ENCODE peak calls at places on chromosomes 11 and 22, in nine cellular contexts. One of them, this sample, is unnamed.

GRCh38 chr11:119181677-119182412 is 3.4 kb upstream of the NHERF4 start:
- DNase-seq in DND-41: no peak
- DNase-seq in heart left ventricle: no peak
- DNase-seq in epithelial cell of esophagus: no peak
- DNase-seq in activated naive CD8-positive, alpha-beta T cell treated with anti-CD3 and anti-CD28 coated beads, Interleukin-2, amount 50 U/mL, for 24 hours: no peak
- DNase-seq in naive thymus-derived CD4-positive, alpha-beta T cell: no peak
- DNase-seq in iPS-NIHi11: no peak
- DNase-seq in stimulated activated CD4-positive, alpha-beta T cell treated with anti-CD3 and anti-CD28 coated beads, Interleukin-12 subunit alpha, Interleukin-12 subunit beta, amount 100 ng/mL, for 48 hours: no peak
- DNase-seq in activated CD8-positive, alpha-beta T cell treated with anti-CD3 and anti-CD28 coated beads for 36 hours: no peak
- DNase-seq in this sample: no peak

GRCh38 chr11:94814238-94814976 is 46.3 kb downstream of the AMOTL1 start:
- DNase-seq in DND-41: no peak
- DNase-seq in heart left ventricle: peak
- DNase-seq in epithelial cell of esophagus: no peak
- DNase-seq in activated naive CD8-positive, alpha-beta T cell treated with anti-CD3 and anti-CD28 coated beads, Interleukin-2, amount 50 U/mL, for 24 hours: no peak
- DNase-seq in naive thymus-derived CD4-positive, alpha-beta T cell: no peak
- DNase-seq in iPS-NIHi11: no peak
- DNase-seq in stimulated activated CD4-positive, alpha-beta T cell treated with anti-CD3 and anti-CD28 coated beads, Interleukin-12 subunit alpha, Interleukin-12 subunit beta, amount 100 ng/mL, for 48 hours: no peak
- DNase-seq in activated CD8-positive, alpha-beta T cell treated with anti-CD3 and anti-CD28 coated beads for 36 hours: no peak
- DNase-seq in this sample: no peak

GRCh38 chr22:42932197-42932519 is 75.1 kb upstream of the ARFGAP3 start:
- DNase-seq in DND-41: no peak
- DNase-seq in heart left ventricle: no peak
- DNase-seq in epithelial cell of esophagus: no peak
- DNase-seq in activated naive CD8-positive, alpha-beta T cell treated with anti-CD3 and anti-CD28 coated beads, Interleukin-2, amount 50 U/mL, for 24 hours: no peak
- DNase-seq in naive thymus-derived CD4-positive, alpha-beta T cell: no peak
- DNase-seq in iPS-NIHi11: no peak
- DNase-seq in stimulated activated CD4-positive, alpha-beta T cell treated with anti-CD3 and anti-CD28 coated beads, Interleukin-12 subunit alpha, Interleukin-12 subunit beta, amount 100 ng/mL, for 48 hours: no peak
- DNase-seq in activated CD8-positive, alpha-beta T cell treated with anti-CD3 and anti-CD28 coated beads for 36 hours: no peak
- DNase-seq in this sample: no peak

GRCh38 chr11:126874276-126874675 is 126.3 kb downstream of the KIRREL3 start:
- DNase-seq in DND-41: no peak
- DNase-seq in heart left ventricle: no peak
- DNase-seq in epithelial cell of esophagus: no peak
- DNase-seq in activated naive CD8-positive, alpha-beta T cell treated with anti-CD3 and anti-CD28 coated beads, Interleukin-2, amount 50 U/mL, for 24 hours: no peak
- DNase-seq in naive thymus-derived CD4-positive, alpha-beta T cell: no peak
- DNase-seq in iPS-NIHi11: no peak
- DNase-seq in stimulated activated CD4-positive, alpha-beta T cell treated with anti-CD3 and anti-CD28 coated beads, Interleukin-12 subunit alpha, Interleukin-12 subunit beta, amount 100 ng/mL, for 48 hours: no peak
- DNase-seq in activated CD8-positive, alpha-beta T cell treated with anti-CD3 and anti-CD28 coated beads for 36 hours: no peak
- DNase-seq in this sample: no peak

GRCh38 chr11:112610494-112610893 is 349.8 kb upstream of the PLET1 start:
- DNase-seq in DND-41: no peak
- DNase-seq in heart left ventricle: no peak
- DNase-seq in epithelial cell of esophagus: no peak
- DNase-seq in activated naive CD8-positive, alpha-beta T cell treated with anti-CD3 and anti-CD28 coated beads, Interleukin-2, amount 50 U/mL, for 24 hours: no peak
- DNase-seq in naive thymus-derived CD4-positive, alpha-beta T cell: no peak
- DNase-seq in iPS-NIHi11: no peak
- DNase-seq in stimulated activated CD4-positive, alpha-beta T cell treated with anti-CD3 and anti-CD28 coated beads, Interleukin-12 subunit alpha, Interleukin-12 subunit beta, amount 100 ng/mL, for 48 hours: no peak
- DNase-seq in activated CD8-positive, alpha-beta T cell treated with anti-CD3 and anti-CD28 coated beads for 36 hours: no peak
- DNase-seq in this sample: no peak

GRCh38 chr11:43548921-43549320 is 131.6 kb upstream of the HSD17B12 start:
- DNase-seq in DND-41: no peak
- DNase-seq in heart left ventricle: no peak
- DNase-seq in epithelial cell of esophagus: no peak
- DNase-seq in activated naive CD8-positive, alpha-beta T cell treated with anti-CD3 and anti-CD28 coated beads, Interleukin-2, amount 50 U/mL, for 24 hours: no peak
- DNase-seq in naive thymus-derived CD4-positive, alpha-beta T cell: no peak
- DNase-seq in iPS-NIHi11: no peak
- DNase-seq in stimulated activated CD4-positive, alpha-beta T cell treated with anti-CD3 and anti-CD28 coated beads, Interleukin-12 subunit alpha, Interleukin-12 subunit beta, amount 100 ng/mL, for 48 hours: no peak
- DNase-seq in activated CD8-positive, alpha-beta T cell treated with anti-CD3 and anti-CD28 coated beads for 36 hours: no peak
- DNase-seq in this sample: no peak

GRCh38 chr11:64687641-64688533 is 35.1 kb downstream of the NRXN2 start:
- DNase-seq in DND-41: no peak
- DNase-seq in heart left ventricle: no peak
- DNase-seq in epithelial cell of esophagus: no peak
- DNase-seq in activated naive CD8-positive, alpha-beta T cell treated with anti-CD3 and anti-CD28 coated beads, Interleukin-2, amount 50 U/mL, for 24 hours: no peak
- DNase-seq in naive thymus-derived CD4-positive, alpha-beta T cell: no peak
- DNase-seq in iPS-NIHi11: no peak
- DNase-seq in stimulated activated CD4-positive, alpha-beta T cell treated with anti-CD3 and anti-CD28 coated beads, Interleukin-12 subunit alpha, Interleukin-12 subunit beta, amount 100 ng/mL, for 48 hours: no peak
- DNase-seq in activated CD8-positive, alpha-beta T cell treated with anti-CD3 and anti-CD28 coated beads for 36 hours: no peak
- DNase-seq in this sample: no peak

GRCh38 chr11:45886816-45887520 is 1.5 kb downstream of the MAPK8IP1 start:
- DNase-seq in DND-41: no peak
- DNase-seq in heart left ventricle: no peak
- DNase-seq in epithelial cell of esophagus: no peak
- DNase-seq in activated naive CD8-positive, alpha-beta T cell treated with anti-CD3 and anti-CD28 coated beads, Interleukin-2, amount 50 U/mL, for 24 hours: no peak
- DNase-seq in naive thymus-derived CD4-positive, alpha-beta T cell: no peak
- DNase-seq in iPS-NIHi11: no peak
- DNase-seq in stimulated activated CD4-positive, alpha-beta T cell treated with anti-CD3 and anti-CD28 coated beads, Interleukin-12 subunit alpha, Interleukin-12 subunit beta, amount 100 ng/mL, for 48 hours: no peak
- DNase-seq in activated CD8-positive, alpha-beta T cell treated with anti-CD3 and anti-CD28 coated beads for 36 hours: no peak
- DNase-seq in this sample: no peak

GRCh38 chr11:120744016-120744994 is 232.8 kb downstream of the GRIK4 start:
- DNase-seq in DND-41: no peak
- DNase-seq in heart left ventricle: no peak
- DNase-seq in epithelial cell of esophagus: no peak
- DNase-seq in activated naive CD8-positive, alpha-beta T cell treated with anti-CD3 and anti-CD28 coated beads, Interleukin-2, amount 50 U/mL, for 24 hours: no peak
- DNase-seq in naive thymus-derived CD4-positive, alpha-beta T cell: no peak
- DNase-seq in iPS-NIHi11: no peak
- DNase-seq in stimulated activated CD4-positive, alpha-beta T cell treated with anti-CD3 and anti-CD28 coated beads, Interleukin-12 subunit alpha, Interleukin-12 subunit beta, amount 100 ng/mL, for 48 hours: no peak
- DNase-seq in activated CD8-positive, alpha-beta T cell treated with anti-CD3 and anti-CD28 coated beads for 36 hours: no peak
- DNase-seq in this sample: no peak

GRCh38 chr11:20114588-20114987 is 45.7 kb downstream of the DBX1 start:
- DNase-seq in DND-41: no peak
- DNase-seq in heart left ventricle: no peak
- DNase-seq in epithelial cell of esophagus: no peak
- DNase-seq in activated naive CD8-positive, alpha-beta T cell treated with anti-CD3 and anti-CD28 coated beads, Interleukin-2, amount 50 U/mL, for 24 hours: no peak
- DNase-seq in naive thymus-derived CD4-positive, alpha-beta T cell: no peak
- DNase-seq in iPS-NIHi11: no peak
- DNase-seq in stimulated activated CD4-positive, alpha-beta T cell treated with anti-CD3 and anti-CD28 coated beads, Interleukin-12 subunit alpha, Interleukin-12 subunit beta, amount 100 ng/mL, for 48 hours: no peak
- DNase-seq in activated CD8-positive, alpha-beta T cell treated with anti-CD3 and anti-CD28 coated beads for 36 hours: no peak
- DNase-seq in this sample: no peak

GRCh38 chr22:24810043-24810749 is 4.2 kb downstream of the SGSM1 start:
- DNase-seq in DND-41: no peak
- DNase-seq in heart left ventricle: no peak
- DNase-seq in epithelial cell of esophagus: no peak
- DNase-seq in activated naive CD8-positive, alpha-beta T cell treated with anti-CD3 and anti-CD28 coated beads, Interleukin-2, amount 50 U/mL, for 24 hours: no peak
- DNase-seq in naive thymus-derived CD4-positive, alpha-beta T cell: no peak
- DNase-seq in iPS-NIHi11: peak
- DNase-seq in stimulated activated CD4-positive, alpha-beta T cell treated with anti-CD3 and anti-CD28 coated beads, Interleukin-12 subunit alpha, Interleukin-12 subunit beta, amount 100 ng/mL, for 48 hours: no peak
- DNase-seq in activated CD8-positive, alpha-beta T cell treated with anti-CD3 and anti-CD28 coated beads for 36 hours: no peak
- DNase-seq in this sample: peak

GRCh38 chr22:26461188-26461810 is 22.3 kb downstream of the HPS4 start:
- DNase-seq in DND-41: peak
- DNase-seq in heart left ventricle: peak
- DNase-seq in epithelial cell of esophagus: peak
- DNase-seq in activated naive CD8-positive, alpha-beta T cell treated with anti-CD3 and anti-CD28 coated beads, Interleukin-2, amount 50 U/mL, for 24 hours: peak
- DNase-seq in naive thymus-derived CD4-positive, alpha-beta T cell: no peak
- DNase-seq in iPS-NIHi11: peak
- DNase-seq in stimulated activated CD4-positive, alpha-beta T cell treated with anti-CD3 and anti-CD28 coated beads, Interleukin-12 subunit alpha, Interleukin-12 subunit beta, amount 100 ng/mL, for 48 hours: no peak
- DNase-seq in activated CD8-positive, alpha-beta T cell treated with anti-CD3 and anti-CD28 coated beads for 36 hours: peak
- DNase-seq in this sample: peak

GRCh38 chr11:107898270-107898669 is 30.0 kb upstream of the RAB39A start:
- DNase-seq in DND-41: no peak
- DNase-seq in heart left ventricle: no peak
- DNase-seq in epithelial cell of esophagus: peak
- DNase-seq in activated naive CD8-positive, alpha-beta T cell treated with anti-CD3 and anti-CD28 coated beads, Interleukin-2, amount 50 U/mL, for 24 hours: no peak
- DNase-seq in naive thymus-derived CD4-positive, alpha-beta T cell: no peak
- DNase-seq in iPS-NIHi11: peak
- DNase-seq in stimulated activated CD4-positive, alpha-beta T cell treated with anti-CD3 and anti-CD28 coated beads, Interleukin-12 subunit alpha, Interleukin-12 subunit beta, amount 100 ng/mL, for 48 hours: no peak
- DNase-seq in activated CD8-positive, alpha-beta T cell treated with anti-CD3 and anti-CD28 coated beads for 36 hours: no peak
- DNase-seq in this sample: peak

GRCh38 chr22:46360097-46360496 is 24.6 kb downstream of the TRMU start:
- DNase-seq in DND-41: no peak
- DNase-seq in heart left ventricle: no peak
- DNase-seq in epithelial cell of esophagus: no peak
- DNase-seq in activated naive CD8-positive, alpha-beta T cell treated with anti-CD3 and anti-CD28 coated beads, Interleukin-2, amount 50 U/mL, for 24 hours: no peak
- DNase-seq in naive thymus-derived CD4-positive, alpha-beta T cell: no peak
- DNase-seq in iPS-NIHi11: no peak
- DNase-seq in stimulated activated CD4-positive, alpha-beta T cell treated with anti-CD3 and anti-CD28 coated beads, Interleukin-12 subunit alpha, Interleukin-12 subunit beta, amount 100 ng/mL, for 48 hours: no peak
- DNase-seq in activated CD8-positive, alpha-beta T cell treated with anti-CD3 and anti-CD28 coated beads for 36 hours: no peak
- DNase-seq in this sample: no peak

GRCh38 chr11:114162719-114163123 is 103.2 kb downstream of the ZBTB16 start:
- DNase-seq in DND-41: no peak
- DNase-seq in heart left ventricle: peak
- DNase-seq in epithelial cell of esophagus: peak
- DNase-seq in activated naive CD8-positive, alpha-beta T cell treated with anti-CD3 and anti-CD28 coated beads, Interleukin-2, amount 50 U/mL, for 24 hours: no peak
- DNase-seq in naive thymus-derived CD4-positive, alpha-beta T cell: no peak
- DNase-seq in iPS-NIHi11: no peak
- DNase-seq in stimulated activated CD4-positive, alpha-beta T cell treated with anti-CD3 and anti-CD28 coated beads, Interleukin-12 subunit alpha, Interleukin-12 subunit beta, amount 100 ng/mL, for 48 hours: no peak
- DNase-seq in activated CD8-positive, alpha-beta T cell treated with anti-CD3 and anti-CD28 coated beads for 36 hours: no peak
- DNase-seq in this sample: no peak

GRCh38 chr11:115409691-115410220 is 94.5 kb downstream of the CADM1 start:
- DNase-seq in DND-41: no peak
- DNase-seq in heart left ventricle: no peak
- DNase-seq in epithelial cell of esophagus: no peak
- DNase-seq in activated naive CD8-positive, alpha-beta T cell treated with anti-CD3 and anti-CD28 coated beads, Interleukin-2, amount 50 U/mL, for 24 hours: no peak
- DNase-seq in naive thymus-derived CD4-positive, alpha-beta T cell: no peak
- DNase-seq in iPS-NIHi11: no peak
- DNase-seq in stimulated activated CD4-positive, alpha-beta T cell treated with anti-CD3 and anti-CD28 coated beads, Interleukin-12 subunit alpha, Interleukin-12 subunit beta, amount 100 ng/mL, for 48 hours: no peak
- DNase-seq in activated CD8-positive, alpha-beta T cell treated with anti-CD3 and anti-CD28 coated beads for 36 hours: no peak
- DNase-seq in this sample: no peak

GRCh38 chr11:28401446-28401845 is 293.3 kb downstream of the METTL15 start:
- DNase-seq in DND-41: no peak
- DNase-seq in heart left ventricle: no peak
- DNase-seq in epithelial cell of esophagus: no peak
- DNase-seq in activated naive CD8-positive, alpha-beta T cell treated with anti-CD3 and anti-CD28 coated beads, Interleukin-2, amount 50 U/mL, for 24 hours: no peak
- DNase-seq in naive thymus-derived CD4-positive, alpha-beta T cell: no peak
- DNase-seq in iPS-NIHi11: no peak
- DNase-seq in stimulated activated CD4-positive, alpha-beta T cell treated with anti-CD3 and anti-CD28 coated beads, Interleukin-12 subunit alpha, Interleukin-12 subunit beta, amount 100 ng/mL, for 48 hours: no peak
- DNase-seq in activated CD8-positive, alpha-beta T cell treated with anti-CD3 and anti-CD28 coated beads for 36 hours: no peak
- DNase-seq in this sample: no peak

GRCh38 chr11:64088159-64089026 is 52.7 kb downstream of the FLRT1 start:
- DNase-seq in DND-41: peak
- DNase-seq in heart left ventricle: no peak
- DNase-seq in epithelial cell of esophagus: peak
- DNase-seq in activated naive CD8-positive, alpha-beta T cell treated with anti-CD3 and anti-CD28 coated beads, Interleukin-2, amount 50 U/mL, for 24 hours: no peak
- DNase-seq in naive thymus-derived CD4-positive, alpha-beta T cell: no peak
- DNase-seq in iPS-NIHi11: peak
- DNase-seq in stimulated activated CD4-positive, alpha-beta T cell treated with anti-CD3 and anti-CD28 coated beads, Interleukin-12 subunit alpha, Interleukin-12 subunit beta, amount 100 ng/mL, for 48 hours: no peak
- DNase-seq in activated CD8-positive, alpha-beta T cell treated with anti-CD3 and anti-CD28 coated beads for 36 hours: no peak
- DNase-seq in this sample: peak

GRCh38 chr11:123976770-123977560 is 616 bp downstream of the OR10S1 start:
- DNase-seq in DND-41: no peak
- DNase-seq in heart left ventricle: no peak
- DNase-seq in epithelial cell of esophagus: no peak
- DNase-seq in activated naive CD8-positive, alpha-beta T cell treated with anti-CD3 and anti-CD28 coated beads, Interleukin-2, amount 50 U/mL, for 24 hours: no peak
- DNase-seq in naive thymus-derived CD4-positive, alpha-beta T cell: no peak
- DNase-seq in iPS-NIHi11: no peak
- DNase-seq in stimulated activated CD4-positive, alpha-beta T cell treated with anti-CD3 and anti-CD28 coated beads, Interleukin-12 subunit alpha, Interleukin-12 subunit beta, amount 100 ng/mL, for 48 hours: no peak
- DNase-seq in activated CD8-positive, alpha-beta T cell treated with anti-CD3 and anti-CD28 coated beads for 36 hours: no peak
- DNase-seq in this sample: no peak

GRCh38 chr11:86374586-86374985 is at the start of gene CCDC81:
- DNase-seq in DND-41: no peak
- DNase-seq in heart left ventricle: peak
- DNase-seq in epithelial cell of esophagus: no peak
- DNase-seq in activated naive CD8-positive, alpha-beta T cell treated with anti-CD3 and anti-CD28 coated beads, Interleukin-2, amount 50 U/mL, for 24 hours: no peak
- DNase-seq in naive thymus-derived CD4-positive, alpha-beta T cell: no peak
- DNase-seq in iPS-NIHi11: peak
- DNase-seq in stimulated activated CD4-positive, alpha-beta T cell treated with anti-CD3 and anti-CD28 coated beads, Interleukin-12 subunit alpha, Interleukin-12 subunit beta, amount 100 ng/mL, for 48 hours: no peak
- DNase-seq in activated CD8-positive, alpha-beta T cell treated with anti-CD3 and anti-CD28 coated beads for 36 hours: no peak
- DNase-seq in this sample: peak

GRCh38 chr22:42171417-42171816 is 40.8 kb upstream of the CYP2D6 start:
- DNase-seq in DND-41: no peak
- DNase-seq in heart left ventricle: no peak
- DNase-seq in epithelial cell of esophagus: no peak
- DNase-seq in activated naive CD8-positive, alpha-beta T cell treated with anti-CD3 and anti-CD28 coated beads, Interleukin-2, amount 50 U/mL, for 24 hours: no peak
- DNase-seq in naive thymus-derived CD4-positive, alpha-beta T cell: no peak
- DNase-seq in iPS-NIHi11: no peak
- DNase-seq in stimulated activated CD4-positive, alpha-beta T cell treated with anti-CD3 and anti-CD28 coated beads, Interleukin-12 subunit alpha, Interleukin-12 subunit beta, amount 100 ng/mL, for 48 hours: no peak
- DNase-seq in activated CD8-positive, alpha-beta T cell treated with anti-CD3 and anti-CD28 coated beads for 36 hours: no peak
- DNase-seq in this sample: peak

GRCh38 chr11:95793111-95793510 is 2.8 kb downstream of the CEP57 start:
- DNase-seq in DND-41: no peak
- DNase-seq in heart left ventricle: no peak
- DNase-seq in epithelial cell of esophagus: no peak
- DNase-seq in activated naive CD8-positive, alpha-beta T cell treated with anti-CD3 and anti-CD28 coated beads, Interleukin-2, amount 50 U/mL, for 24 hours: no peak
- DNase-seq in naive thymus-derived CD4-positive, alpha-beta T cell: no peak
- DNase-seq in iPS-NIHi11: no peak
- DNase-seq in stimulated activated CD4-positive, alpha-beta T cell treated with anti-CD3 and anti-CD28 coated beads, Interleukin-12 subunit alpha, Interleukin-12 subunit beta, amount 100 ng/mL, for 48 hours: no peak
- DNase-seq in activated CD8-positive, alpha-beta T cell treated with anti-CD3 and anti-CD28 coated beads for 36 hours: no peak
- DNase-seq in this sample: no peak

GRCh38 chr22:20904980-20905355 is 12.2 kb upstream of the CRKL start:
- DNase-seq in DND-41: no peak
- DNase-seq in heart left ventricle: no peak
- DNase-seq in epithelial cell of esophagus: peak
- DNase-seq in activated naive CD8-positive, alpha-beta T cell treated with anti-CD3 and anti-CD28 coated beads, Interleukin-2, amount 50 U/mL, for 24 hours: no peak
- DNase-seq in naive thymus-derived CD4-positive, alpha-beta T cell: no peak
- DNase-seq in iPS-NIHi11: no peak
- DNase-seq in stimulated activated CD4-positive, alpha-beta T cell treated with anti-CD3 and anti-CD28 coated beads, Interleukin-12 subunit alpha, Interleukin-12 subunit beta, amount 100 ng/mL, for 48 hours: no peak
- DNase-seq in activated CD8-positive, alpha-beta T cell treated with anti-CD3 and anti-CD28 coated beads for 36 hours: no peak
- DNase-seq in this sample: no peak

GRCh38 chr11:69721745-69722144 is 17.9 kb upstream of the FGF19 start:
- DNase-seq in DND-41: no peak
- DNase-seq in heart left ventricle: no peak
- DNase-seq in epithelial cell of esophagus: no peak
- DNase-seq in activated naive CD8-positive, alpha-beta T cell treated with anti-CD3 and anti-CD28 coated beads, Interleukin-2, amount 50 U/mL, for 24 hours: no peak
- DNase-seq in naive thymus-derived CD4-positive, alpha-beta T cell: no peak
- DNase-seq in iPS-NIHi11: peak
- DNase-seq in stimulated activated CD4-positive, alpha-beta T cell treated with anti-CD3 and anti-CD28 coated beads, Interleukin-12 subunit alpha, Interleukin-12 subunit beta, amount 100 ng/mL, for 48 hours: no peak
- DNase-seq in activated CD8-positive, alpha-beta T cell treated with anti-CD3 and anti-CD28 coated beads for 36 hours: peak
- DNase-seq in this sample: no peak

GRCh38 chr11:130050272-130050671 is 19.4 kb upstream of the APLP2 start:
- DNase-seq in DND-41: no peak
- DNase-seq in heart left ventricle: no peak
- DNase-seq in epithelial cell of esophagus: no peak
- DNase-seq in activated naive CD8-positive, alpha-beta T cell treated with anti-CD3 and anti-CD28 coated beads, Interleukin-2, amount 50 U/mL, for 24 hours: no peak
- DNase-seq in naive thymus-derived CD4-positive, alpha-beta T cell: no peak
- DNase-seq in iPS-NIHi11: no peak
- DNase-seq in stimulated activated CD4-positive, alpha-beta T cell treated with anti-CD3 and anti-CD28 coated beads, Interleukin-12 subunit alpha, Interleukin-12 subunit beta, amount 100 ng/mL, for 48 hours: no peak
- DNase-seq in activated CD8-positive, alpha-beta T cell treated with anti-CD3 and anti-CD28 coated beads for 36 hours: no peak
- DNase-seq in this sample: peak

GRCh38 chr11:11218287-11218986 is 134.6 kb downstream of the CSNK2A3 start:
- DNase-seq in DND-41: no peak
- DNase-seq in heart left ventricle: peak
- DNase-seq in epithelial cell of esophagus: no peak
- DNase-seq in activated naive CD8-positive, alpha-beta T cell treated with anti-CD3 and anti-CD28 coated beads, Interleukin-2, amount 50 U/mL, for 24 hours: no peak
- DNase-seq in naive thymus-derived CD4-positive, alpha-beta T cell: no peak
- DNase-seq in iPS-NIHi11: peak
- DNase-seq in stimulated activated CD4-positive, alpha-beta T cell treated with anti-CD3 and anti-CD28 coated beads, Interleukin-12 subunit alpha, Interleukin-12 subunit beta, amount 100 ng/mL, for 48 hours: no peak
- DNase-seq in activated CD8-positive, alpha-beta T cell treated with anti-CD3 and anti-CD28 coated beads for 36 hours: no peak
- DNase-seq in this sample: no peak

GRCh38 chr22:26673485-26673884 is 16.1 kb downstream of the MIAT start:
- DNase-seq in DND-41: no peak
- DNase-seq in heart left ventricle: no peak
- DNase-seq in epithelial cell of esophagus: peak
- DNase-seq in activated naive CD8-positive, alpha-beta T cell treated with anti-CD3 and anti-CD28 coated beads, Interleukin-2, amount 50 U/mL, for 24 hours: peak
- DNase-seq in naive thymus-derived CD4-positive, alpha-beta T cell: peak
- DNase-seq in iPS-NIHi11: no peak
- DNase-seq in stimulated activated CD4-positive, alpha-beta T cell treated with anti-CD3 and anti-CD28 coated beads, Interleukin-12 subunit alpha, Interleukin-12 subunit beta, amount 100 ng/mL, for 48 hours: no peak
- DNase-seq in activated CD8-positive, alpha-beta T cell treated with anti-CD3 and anti-CD28 coated beads for 36 hours: peak
- DNase-seq in this sample: no peak

GRCh38 chr22:20398420-20398819 is 4.5 kb downstream of the ZNF74 start:
- DNase-seq in DND-41: no peak
- DNase-seq in heart left ventricle: no peak
- DNase-seq in epithelial cell of esophagus: no peak
- DNase-seq in activated naive CD8-positive, alpha-beta T cell treated with anti-CD3 and anti-CD28 coated beads, Interleukin-2, amount 50 U/mL, for 24 hours: no peak
- DNase-seq in naive thymus-derived CD4-positive, alpha-beta T cell: no peak
- DNase-seq in iPS-NIHi11: no peak
- DNase-seq in stimulated activated CD4-positive, alpha-beta T cell treated with anti-CD3 and anti-CD28 coated beads, Interleukin-12 subunit alpha, Interleukin-12 subunit beta, amount 100 ng/mL, for 48 hours: no peak
- DNase-seq in activated CD8-positive, alpha-beta T cell treated with anti-CD3 and anti-CD28 coated beads for 36 hours: no peak
- DNase-seq in this sample: no peak

GRCh38 chr11:16891964-16892363 is 122.2 kb downstream of the PLEKHA7 start:
- DNase-seq in DND-41: no peak
- DNase-seq in heart left ventricle: no peak
- DNase-seq in epithelial cell of esophagus: peak
- DNase-seq in activated naive CD8-positive, alpha-beta T cell treated with anti-CD3 and anti-CD28 coated beads, Interleukin-2, amount 50 U/mL, for 24 hours: no peak
- DNase-seq in naive thymus-derived CD4-positive, alpha-beta T cell: no peak
- DNase-seq in iPS-NIHi11: no peak
- DNase-seq in stimulated activated CD4-positive, alpha-beta T cell treated with anti-CD3 and anti-CD28 coated beads, Interleukin-12 subunit alpha, Interleukin-12 subunit beta, amount 100 ng/mL, for 48 hours: no peak
- DNase-seq in activated CD8-positive, alpha-beta T cell treated with anti-CD3 and anti-CD28 coated beads for 36 hours: no peak
- DNase-seq in this sample: no peak

GRCh38 chr11:342328-342727 is 21.7 kb upstream of the IFITM3 start:
- DNase-seq in DND-41: no peak
- DNase-seq in heart left ventricle: no peak
- DNase-seq in epithelial cell of esophagus: no peak
- DNase-seq in activated naive CD8-positive, alpha-beta T cell treated with anti-CD3 and anti-CD28 coated beads, Interleukin-2, amount 50 U/mL, for 24 hours: no peak
- DNase-seq in naive thymus-derived CD4-positive, alpha-beta T cell: no peak
- DNase-seq in iPS-NIHi11: no peak
- DNase-seq in stimulated activated CD4-positive, alpha-beta T cell treated with anti-CD3 and anti-CD28 coated beads, Interleukin-12 subunit alpha, Interleukin-12 subunit beta, amount 100 ng/mL, for 48 hours: no peak
- DNase-seq in activated CD8-positive, alpha-beta T cell treated with anti-CD3 and anti-CD28 coated beads for 36 hours: no peak
- DNase-seq in this sample: no peak